ENCODE peak calls at places on chromosome 10, in five cellular contexts. Z, P, C, J and F are unnamed samples. For H3K36me3, the result is how much of the 10 kb centered on the place peaks cover.

GRCh38 chr10:111773950-111774349 is 409.6 kb downstream of the GPAM start:
- DNase-seq in P (no peak), C (no peak), Z (no peak), J (no peak), F (no peak)

GRCh38 chr10:69668722-69669121 is 38.7 kb downstream of the FAM241B start:
- DNase-seq in C (no peak), P (no peak), Z (no peak), J (no peak), F (no peak)

GRCh38 chr10:86497621-86498020 is 24.0 kb downstream of the WAPL start:
- DNase-seq in P (no peak), C (no peak), Z (no peak), J (no peak), F (no peak)

GRCh38 chr10:124204726-124205125 is 111.3 kb upstream of the CHST15 start:
- DNase-seq in J (no peak), C (no peak), P (no peak), Z (no peak), F (no peak)

GRCh38 chr10:15363031-15363430 is 8.1 kb downstream of the FAM171A1 start:
- DNase-seq in Z (no peak), P (no peak), C (peak), J (no peak), F (no peak)

GRCh38 chr10:93440591-93441012 is 41.5 kb downstream of the MYOF start:
- DNase-seq in Z (no peak), J (peak), C (peak), P (no peak), F (no peak)

GRCh38 chr10:128221787-128222186 is 95.6 kb upstream of the MKI67 start:
- DNase-seq in Z (no peak), J (no peak), C (no peak), P (no peak), F (no peak)

GRCh38 chr10:43235070-43235900 is 31.6 kb downstream of the RASGEF1A start:
- DNase-seq in C (no peak), P (peak), J (no peak), Z (peak), F (peak)

GRCh38 chr10:110375121-110375520 is 70.4 kb upstream of the SMNDC1 start:
- DNase-seq in C (no peak), J (no peak), Z (no peak), P (no peak), F (no peak)

GRCh38 chr10:101961591-101962498 is 94.1 kb downstream of the ARMH3 start:
- DNase-seq in C (peak), J (no peak), Z (no peak), P (peak), F (no peak)

GRCh38 chr10:86149264-86149663 is 217.3 kb downstream of the GRID1 start:
- DNase-seq in Z (no peak), P (no peak), C (no peak), J (no peak), F (no peak)

GRCh38 chr10:44998146-44998631 is 2.5 kb upstream of the ZNF22 start:
- DNase-seq in Z (no peak), C (peak), P (no peak), J (peak), F (peak)

GRCh38 chr10:61907587-61907986 is 6.1 kb downstream of the ARID5B start:
- DNase-seq in J (no peak), Z (no peak), P (no peak), C (no peak), F (no peak)

GRCh38 chr10:31912898-31913847 is 15.5 kb downstream of the ARHGAP12 start:
- DNase-seq in C (peak), P (peak), Z (no peak), J (no peak), F (no peak)

GRCh38 chr10:29784175-29784773 is 149.5 kb upstream of the SVIL start:
- DNase-seq in J (peak), P (peak), C (peak), Z (no peak), F (peak)

GRCh38 chr10:70343712-70344111 is 38.7 kb downstream of the LRRC20 start:
- DNase-seq in J (no peak), P (no peak), Z (no peak), C (no peak), F (no peak)

GRCh38 chr10:76576276-76576962 is 1061.2 kb downstream of the KCNMA1 start:
- DNase-seq in J (no peak), P (no peak), Z (no peak), C (peak), F (no peak)

GRCh38 chr10:114306116-114306973 is 67.3 kb downstream of the VWA2 start:
- DNase-seq in P (no peak), C (peak), Z (no peak), J (no peak), F (no peak)

GRCh38 chr10:45229823-45230222 is 85.6 kb downstream of the OR13A1 start:
- DNase-seq in J (no peak), P (no peak), Z (no peak), C (no peak), F (no peak)

GRCh38 chr10:6530211-6530840 is 49.8 kb downstream of the PRKCQ start:
- DNase-seq in Z (peak), J (no peak), C (no peak), P (no peak), F (no peak)

GRCh38 chr10:132140167-132140925 is 46.4 kb upstream of the DPYSL4 start:
- DNase-seq in Z (peak), J (no peak), P (no peak), C (no peak), F (no peak)

GRCh38 chr10:95739046-95739445 is 16.9 kb upstream of the ENTPD1 start:
- DNase-seq in Z (no peak), C (no peak), J (no peak), P (no peak), F (no peak)

GRCh38 chr10:131452926-131453771 is 141.6 kb upstream of the TCERG1L start:
- DNase-seq in Z (no peak), P (peak), J (no peak), C (no peak), F (no peak)

GRCh38 chr10:6513509-6513908 is 66.6 kb downstream of the PRKCQ start:
- DNase-seq in Z (no peak), J (no peak), C (no peak), P (no peak), F (no peak)

GRCh38 chr10:5573968-5574641 is 49.3 kb downstream of the CALML3 start:
- DNase-seq in P (no peak), Z (peak), J (no peak), C (peak), F (no peak)

GRCh38 chr10:43809211-43809930 is 160.7 kb upstream of the ZNF32 start:
- DNase-seq in J (peak), Z (no peak), C (peak), P (no peak), F (no peak)

GRCh38 chr10:30463944-30464451 is 30.0 kb downstream of the MAP3K8 start:
- DNase-seq in C (peak), J (no peak), P (no peak), Z (no peak), F (no peak)

GRCh38 chr10:132865236-132865635 is 77.1 kb downstream of the CFAP46 start:
- DNase-seq in C (no peak), J (no peak), P (no peak), Z (no peak), F (peak)

GRCh38 chr10:17100586-17100985 is 29.0 kb downstream of the CUBN start:
- DNase-seq in Z (no peak), J (no peak), P (no peak), C (no peak), F (no peak)

GRCh38 chr10:104527013-104527412 is 114.1 kb upstream of the SORCS3 start:
- DNase-seq in C (no peak), Z (no peak), J (no peak), P (no peak), F (no peak)

GRCh38 chr10:46542567-46543323 is 13.7 kb downstream of the GPRIN2 start:
- DNase-seq in C (no peak), J (no peak), P (peak), Z (peak), F (peak)

GRCh38 chr10:33055636-33056035 is 97.6 kb upstream of the ITGB1 start:
- DNase-seq in C (peak), J (no peak), Z (no peak), P (no peak), F (no peak)

GRCh38 chr10:44006826-44007225 is 358.1 kb upstream of the ZNF32 start:
- DNase-seq in Z (no peak), J (no peak), C (peak), P (no peak), F (no peak)

GRCh38 chr10:99709480-99710229 is 22.3 kb downstream of the COX15 start:
- DNase-seq in Z (no peak), J (no peak), P (peak), C (peak), F (no peak)

GRCh38 chr10:47145290-47145934 is 154.6 kb upstream of the GDF10 start:
- DNase-seq in J (no peak), P (no peak), C (no peak), Z (no peak), F (no peak)

DNA sequence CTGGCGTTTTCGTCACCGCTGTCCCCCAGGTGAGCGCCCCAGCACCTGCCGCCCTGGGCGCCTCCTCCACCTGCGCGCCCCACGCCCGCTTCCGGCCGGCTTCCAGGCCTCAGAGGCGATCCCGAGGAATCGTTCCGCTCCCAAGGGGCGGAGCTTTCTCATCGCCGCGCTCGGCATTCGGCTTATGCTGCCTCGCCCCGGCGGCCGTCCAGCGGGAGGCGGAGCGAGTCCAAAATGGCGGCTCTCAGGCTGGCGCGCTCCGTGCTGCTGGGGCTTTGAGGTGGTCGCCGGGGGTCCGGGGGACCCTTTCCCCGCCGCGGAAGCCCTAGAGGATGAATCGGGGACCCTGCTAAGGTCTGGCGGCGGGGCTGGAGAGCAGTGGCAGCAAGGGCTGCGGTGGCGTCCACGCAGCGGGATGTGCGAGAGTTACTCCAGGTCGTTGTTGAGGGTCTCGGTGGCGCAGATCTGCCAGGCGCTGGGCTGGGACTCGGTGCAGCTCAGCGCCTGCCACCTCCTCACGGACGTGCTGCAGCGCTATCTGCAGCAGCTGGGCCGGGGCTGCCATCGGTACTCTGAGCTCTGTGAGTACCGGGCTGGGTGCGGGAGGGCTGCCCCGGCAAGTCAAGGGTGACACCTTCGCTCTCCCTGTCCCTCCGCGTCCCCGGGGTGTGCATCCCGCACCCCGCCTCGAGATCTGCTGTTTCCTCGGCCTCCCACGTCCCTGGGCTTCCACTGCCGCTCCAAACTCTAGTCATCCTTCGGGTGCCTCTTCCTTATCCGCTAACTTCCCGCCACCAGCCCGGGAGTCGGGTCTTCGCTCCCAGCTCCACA is at the start of gene TAF3:
- DNase-seq in P (peak), Z (peak), J (peak), C (peak), F (peak)
- TF ChIP-seq POLR2A in P (no peak), Z (peak), J (peak), C (peak), F (peak)

GRCh38 chr10:83343676-83344075 is 795.6 kb upstream of the GHITM start:
- DNase-seq in C (no peak), P (no peak), J (no peak), Z (no peak), F (no peak)
- H3K36me3 ChIP-seq in C (under half), P (under half), J (under half), Z (under half), F (under half)

GRCh38 chr10:89857399-89857798 is 156.0 kb downstream of the KIF20B start:
- DNase-seq in C (peak), J (no peak), Z (no peak), P (no peak), F (no peak)

GRCh38 chr10:89852872-89853271 is 151.5 kb downstream of the KIF20B start:
- DNase-seq in P (no peak), J (no peak), Z (no peak), C (no peak), F (no peak)

GRCh38 chr10:89853796-89854195 is 152.4 kb downstream of the KIF20B start:
- DNase-seq in J (no peak), P (no peak), Z (no peak), C (no peak), F (no peak)
- TF ChIP-seq CTCF in J (no peak), P (no peak), Z (no peak), C (no peak), F (no peak)

GRCh38 chr10:24466616-24466949 is 257.1 kb downstream of the ARHGAP21 start:
- DNase-seq in C (no peak), J (no peak), P (no peak), Z (no peak), F (no peak)

GRCh38 chr10:24465124-24465874 is 256.4 kb downstream of the KIAA1217 start:
- DNase-seq in C (peak), J (no peak), Z (no peak), P (no peak), F (no peak)

GRCh38 chr10:24467605-24468004 is 256.1 kb downstream of the ARHGAP21 start:
- DNase-seq in J (no peak), Z (no peak), C (no peak), P (no peak), F (no peak)

GRCh38 chr10:24467094-24467493 is 256.6 kb downstream of the ARHGAP21 start:
- DNase-seq in P (no peak), Z (no peak), J (no peak), C (no peak), F (no peak)

GRCh38 chr10:24465899-24466615 is 257.1 kb downstream of the KIAA1217 start:
- DNase-seq in C (peak), J (no peak), Z (no peak), P (peak), F (no peak)
- TF ChIP-seq POLR2A in C (peak), J (no peak), Z (no peak), P (no peak), F (no peak)

DNA sequence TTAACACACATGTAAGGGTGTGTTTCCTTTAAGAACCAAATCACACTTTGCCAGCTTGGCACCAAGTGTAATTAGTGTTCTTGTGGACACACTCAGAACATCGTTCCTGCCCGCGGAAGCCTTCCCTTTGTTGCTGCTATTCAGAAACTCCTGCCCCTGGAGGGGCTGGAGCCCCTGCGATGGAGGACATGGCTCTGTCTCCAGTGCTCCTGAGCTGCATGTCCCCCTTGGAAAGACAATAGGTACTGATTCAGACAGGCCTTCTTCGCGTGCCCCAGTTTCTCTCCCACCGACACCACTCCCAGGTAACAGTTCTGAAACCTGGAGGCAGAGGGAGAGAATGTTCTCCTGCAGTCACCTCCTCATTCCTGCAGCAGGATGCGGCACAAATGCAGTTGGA is 205.9 kb downstream of the EBF3 start:
- DNase-seq in J (no peak), C (no peak), Z (no peak), P (no peak), F (peak)
- H3K36me3 ChIP-seq in J (under half), C (under half), Z (under half), P (under half), F (under half)

GRCh38 chr10:3077506-3077905 is 10.2 kb downstream of the PFKP start:
- DNase-seq in P (no peak), C (no peak), J (no peak), Z (no peak), F (no peak)

GRCh38 chr10:3082290-3082689 is 14.9 kb downstream of the PFKP start:
- DNase-seq in Z (no peak), P (no peak), C (no peak), J (no peak), F (no peak)

GRCh38 chr10:3077940-3078630 is 10.7 kb downstream of the PFKP start:
- DNase-seq in P (no peak), Z (no peak), C (no peak), J (no peak), F (no peak)

GRCh38 chr10:3081383-3081981 is 14.1 kb downstream of the PFKP start:
- DNase-seq in Z (no peak), C (no peak), J (no peak), P (no peak), F (no peak)

DNA sequence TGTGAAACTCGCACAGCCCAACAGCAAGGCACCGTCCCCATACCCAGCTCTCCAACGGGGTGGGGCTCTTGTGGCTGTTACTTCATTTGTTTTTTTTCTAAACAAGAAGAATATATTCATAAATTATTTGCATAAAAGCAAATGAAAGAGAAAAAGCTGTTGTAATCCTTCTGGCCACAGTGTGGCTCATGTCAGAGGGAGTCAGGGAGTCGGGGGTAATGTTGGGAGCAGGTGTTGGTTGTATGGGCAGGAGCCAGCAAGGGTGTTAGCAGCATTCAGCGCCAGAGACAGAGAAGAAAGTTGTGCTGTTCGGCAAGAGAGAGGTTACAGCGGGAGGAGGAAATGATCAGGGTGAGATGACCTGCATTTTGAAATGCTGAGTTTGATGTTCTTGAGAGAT is 13.3 kb downstream of the PFKP start:
- DNase-seq in C (no peak), P (no peak), Z (no peak), J (no peak), F (no peak)
- TF ChIP-seq CTCF in C (peak), P (no peak), Z (no peak), J (no peak), F (no peak)

DNA sequence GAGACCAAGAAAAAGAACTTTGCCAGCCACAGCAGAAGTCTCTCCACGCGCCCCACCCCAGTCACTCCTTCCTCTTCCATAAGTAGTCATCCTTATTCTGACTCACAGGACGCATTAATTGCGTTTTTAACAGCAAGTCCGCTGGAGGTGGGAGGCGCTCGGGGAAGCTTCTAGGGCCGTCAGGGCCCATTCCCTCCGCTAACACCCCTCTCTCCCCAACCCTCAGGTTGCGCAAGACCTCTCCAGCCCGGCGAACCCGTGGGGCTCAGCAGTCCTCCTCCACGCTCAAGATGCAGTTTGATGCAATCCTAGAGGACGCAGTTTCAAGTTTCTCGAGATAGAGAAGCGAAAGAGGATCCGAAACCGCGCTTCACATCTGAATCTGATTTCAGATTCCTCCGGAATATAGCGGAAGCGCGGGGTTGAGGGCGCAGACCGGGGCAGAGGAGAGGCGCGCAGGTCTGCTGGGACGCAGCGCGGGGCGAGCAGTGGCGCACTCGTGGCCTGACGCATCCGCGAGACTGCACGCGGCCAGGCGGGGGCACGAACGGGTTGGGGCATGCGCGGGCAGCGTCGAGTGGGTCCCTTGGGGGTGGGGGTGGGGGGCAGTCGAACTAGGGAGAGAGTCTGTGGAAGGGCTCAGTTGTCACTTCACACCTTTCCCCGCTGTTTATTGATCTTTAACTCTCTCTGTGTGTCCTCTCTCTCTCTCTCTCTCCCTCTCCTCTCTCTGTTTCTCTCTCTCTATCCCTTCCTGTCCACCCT is 37.8 kb upstream of the PSAP start:
- DNase-seq in P (peak), J (peak), Z (peak), C (peak), F (peak)
- TF ChIP-seq POLR2A in P (peak), J (peak), Z (peak), C (peak), F (peak)

GRCh38 chr10:79197558-79197957 is 128.8 kb downstream of the ZMIZ1 start:
- DNase-seq in Z (no peak), J (no peak), C (no peak), P (no peak), F (no peak)
- H3K36me3 ChIP-seq in Z (under half), J (under half), C (under half), P (under half), F (under half)

GRCh38 chr10:26835025-26835424 is 25.7 kb downstream of the ABI1 start:
- DNase-seq in Z (no peak), P (no peak), J (no peak), C (no peak), F (no peak)
- TF ChIP-seq CTCF in Z (no peak), P (no peak), J (no peak), C (no peak), F (no peak)